ENCODE peak calls at places on chromosomes 3 and 15, in ten cellular contexts. C is epithelial cell of esophagus; K is tibial artery; I is progenitor cell of endocrine pancreas; R is activated CD4-positive, alpha-beta memory T cell treated with anti-CD3 and anti-CD28 coated beads, Interleukin-2, amount 10 ng/mL, durations not matched to agents 7 days and 5 days; S is CD4-positive, alpha-beta T cell; Q is C1 segment of cervical spinal cord; B is skeletal muscle cell; X is activated naive CD4-positive, alpha-beta T cell treated with anti-CD3 and anti-CD28 coated beads, Interleukin-2, amount 50 U/mL, for 16 hours; F is globus pallidus. Y is an unnamed sample.

GRCh38 chr3:98521897-98522537 is 685 bp downstream of the CLDND1 start:
- DNase-seq in R (peak), K (peak), X (peak), S (peak), I (no peak), B (peak), F (peak), Q (no peak), C (peak), Y (peak)

GRCh38 chr15:33494306-33494705 is 183.5 kb downstream of the RYR3 start:
- DNase-seq in Q (no peak), I (no peak), C (no peak), K (no peak), R (no peak), X (no peak), B (no peak), S (no peak), F (no peak), Y (no peak)

GRCh38 chr3:31009881-31010280 is 115.4 kb upstream of the GADL1 start:
- DNase-seq in K (no peak), X (no peak), Q (no peak), C (peak), B (no peak), I (no peak), R (no peak), F (no peak), S (no peak), Y (no peak)

GRCh38 chr3:143002083-143002712 is 828 bp downstream of the U2SURP start:
- DNase-seq in I (no peak), X (peak), R (peak), B (no peak), C (peak), Q (no peak), F (no peak), K (no peak), S (no peak), Y (no peak)

GRCh38 chr3:50436063-50436674 is 67.3 kb downstream of the CACNA2D2 start:
- DNase-seq in C (peak), Q (peak), I (peak), R (peak), F (peak), K (no peak), S (peak), X (peak), B (no peak), Y (no peak)

GRCh38 chr15:39946862-39947261 is 12.9 kb downstream of the EIF2AK4 start:
- DNase-seq in C (peak), B (no peak), S (no peak), F (no peak), R (no peak), Q (no peak), X (no peak), K (no peak), I (no peak), Y (no peak)

GRCh38 chr15:78225783-78226541 is 8.4 kb downstream of the ACSBG1 start:
- DNase-seq in K (no peak), B (peak), C (peak), F (no peak), S (no peak), X (no peak), R (no peak), I (no peak), Q (no peak), Y (no peak)

GRCh38 chr3:126873416-126873815 is 109.5 kb upstream of the PLXNA1 start:
- DNase-seq in S (no peak), F (no peak), Q (no peak), B (no peak), R (no peak), X (no peak), C (no peak), K (peak), I (no peak), Y (no peak)

GRCh38 chr3:189355115-189355480 is 183.3 kb downstream of the TPRG1 start:
- DNase-seq in S (no peak), K (no peak), Q (no peak), R (no peak), C (no peak), X (no peak), I (no peak), F (no peak), B (no peak), Y (no peak)

GRCh38 chr3:189355481-189356201 is 183.9 kb downstream of the TPRG1 start:
- DNase-seq in F (no peak), B (peak), S (peak), R (peak), I (no peak), K (no peak), X (peak), C (peak), Q (no peak), Y (peak)

GRCh38 chr3:51715231-51716058 is 8.6 kb downstream of the GRM2 start:
- DNase-seq in F (no peak), K (no peak), C (no peak), X (peak), S (no peak), R (peak), Q (no peak), B (no peak), I (no peak), Y (no peak)

GRCh38 chr3:169305460-169305859 is 358.1 kb downstream of the MECOM start:
- DNase-seq in S (no peak), R (no peak), C (peak), K (no peak), X (no peak), I (no peak), Q (no peak), B (no peak), F (no peak), Y (no peak)

GRCh38 chr3:140022061-140022781 is 87.2 kb downstream of the CLSTN2 start:
- DNase-seq in B (no peak), R (no peak), F (no peak), C (no peak), I (no peak), X (no peak), Q (no peak), S (no peak), K (peak), Y (no peak)

GRCh38 chr15:69156726-69157381 is 3.6 kb upstream of the GLCE start:
- DNase-seq in Q (no peak), K (no peak), I (no peak), R (no peak), X (no peak), S (no peak), F (peak), C (no peak), B (no peak), Y (no peak)

GRCh38 chr3:121481116-121481895 is 64.5 kb downstream of the POLQ start:
- DNase-seq in X (no peak), S (no peak), Q (no peak), I (no peak), C (peak), K (no peak), R (no peak), B (no peak), F (no peak), Y (no peak)

GRCh38 chr3:39189648-39190269 is 2.6 kb downstream of the XIRP1 start:
- DNase-seq in K (peak), R (peak), F (peak), C (peak), I (peak), X (peak), Q (no peak), B (no peak), S (peak), Y (peak)

GRCh38 chr3:184672972-184673875 is 38.6 kb downstream of the MAGEF1 start:
- DNase-seq in K (no peak), F (no peak), X (no peak), B (no peak), I (no peak), R (no peak), Q (no peak), C (no peak), S (no peak), Y (no peak)

GRCh38 chr3:124258057-124258500 is 266.2 kb upstream of the ROPN1 start:
- DNase-seq in S (no peak), K (no peak), I (no peak), C (no peak), Q (no peak), B (no peak), F (no peak), R (no peak), X (no peak), Y (no peak)

GRCh38 chr15:95086543-95087252 is 855.3 kb downstream of the MCTP2 start:
- DNase-seq in C (peak), F (no peak), Q (no peak), R (no peak), B (peak), I (no peak), K (no peak), S (no peak), X (no peak), Y (no peak)

GRCh38 chr3:11346416-11346815 is 74.2 kb downstream of the ATG7 start:
- DNase-seq in S (no peak), F (no peak), C (peak), R (no peak), Q (no peak), K (no peak), X (no peak), B (no peak), I (no peak), Y (no peak)

GRCh38 chr15:80072285-80072684 is 12.8 kb downstream of the ZFAND6 start:
- DNase-seq in C (peak), B (peak), X (no peak), F (peak), K (no peak), I (no peak), R (no peak), S (no peak), Q (no peak), Y (peak)

GRCh38 chr3:19229086-19229485 is 80.8 kb downstream of the KCNH8 start:
- DNase-seq in I (no peak), F (no peak), X (no peak), K (no peak), R (no peak), C (no peak), S (no peak), B (no peak), Q (no peak), Y (no peak)

GRCh38 chr3:42013652-42014442 is 51.9 kb upstream of the ULK4 start:
- DNase-seq in S (peak), F (peak), X (peak), C (no peak), K (peak), I (peak), Q (no peak), R (peak), B (no peak), Y (no peak)

GRCh38 chr15:58715266-58715917 is 34.1 kb downstream of the ADAM10 start:
- DNase-seq in Q (no peak), K (no peak), F (no peak), R (no peak), X (no peak), C (no peak), I (no peak), S (no peak), B (no peak), Y (no peak)

GRCh38 chr15:47570044-47570443 is 147.3 kb upstream of the SEMA6D start:
- DNase-seq in Q (no peak), X (no peak), I (no peak), F (no peak), B (no peak), S (no peak), C (no peak), R (no peak), K (no peak), Y (no peak)

GRCh38 chr15:66923438-66923881 is 141.9 kb upstream of the SMAD3 start:
- DNase-seq in R (peak), I (no peak), S (peak), Q (no peak), K (peak), F (no peak), C (peak), B (no peak), X (peak), Y (no peak)

GRCh38 chr3:58484722-58485069 is 7.2 kb upstream of the KCTD6 start:
- DNase-seq in X (no peak), K (no peak), R (no peak), I (no peak), Q (no peak), B (no peak), F (no peak), S (no peak), C (no peak), Y (no peak)

Y was measured in fibroblast of the conjunctiva.